ENCODE peak calls at places on chromosomes 16 and 17, in ten cellular contexts. One of them, this sample, is unnamed.

GRCh38 chr17:13266596-13266995 is 248.8 kb upstream of the ELAC2 start:
- DNase-seq in body of pancreas: no peak
- DNase-seq in tibial nerve: no peak
- DNase-seq in breast epithelium: no peak
- DNase-seq in H1: no peak
- DNase-seq in heart left ventricle: no peak
- DNase-seq in spleen: no peak
- DNase-seq in transverse colon: no peak
- DNase-seq in stomach: no peak
- DNase-seq in sigmoid colon: no peak
- DNase-seq in this sample: no peak

GRCh38 chr17:60345233-60345632 is 46.7 kb downstream of the USP32 start:
- DNase-seq in H1: no peak
- DNase-seq in spleen: no peak
- DNase-seq in sigmoid colon: no peak
- DNase-seq in heart left ventricle: no peak
- DNase-seq in stomach: no peak
- DNase-seq in body of pancreas: no peak
- DNase-seq in tibial nerve: no peak
- DNase-seq in breast epithelium: no peak
- DNase-seq in transverse colon: no peak
- DNase-seq in this sample: no peak

GRCh38 chr17:21573961-21574610 is 118.2 kb upstream of the KCNJ18 start:
- DNase-seq in heart left ventricle: peak; percentile 88
- DNase-seq in stomach: peak; percentile 54
- DNase-seq in body of pancreas: peak; percentile 58
- DNase-seq in tibial nerve: peak; percentile 23
- DNase-seq in sigmoid colon: peak; percentile 85
- DNase-seq in spleen: no peak
- DNase-seq in H1: no peak
- DNase-seq in transverse colon: peak; percentile 38
- DNase-seq in breast epithelium: no peak
- DNase-seq in this sample: no peak

GRCh38 chr17:17493249-17493985 is 2.8 kb downstream of the RASD1 start:
- DNase-seq in H1: no peak
- DNase-seq in breast epithelium: no peak
- DNase-seq in sigmoid colon: peak; percentile 60
- DNase-seq in spleen: peak; percentile 76
- DNase-seq in transverse colon: peak; percentile 59
- DNase-seq in body of pancreas: no peak
- DNase-seq in heart left ventricle: peak; percentile 46
- DNase-seq in stomach: peak; percentile 67
- DNase-seq in tibial nerve: no peak
- DNase-seq in this sample: no peak

GRCh38 chr16:1645914-1646525 is 32.1 kb upstream of the JPT2 start:
- DNase-seq in heart left ventricle: no peak
- DNase-seq in sigmoid colon: no peak
- DNase-seq in stomach: no peak
- DNase-seq in body of pancreas: no peak
- DNase-seq in spleen: no peak
- DNase-seq in H1: no peak
- DNase-seq in breast epithelium: peak; percentile 31
- DNase-seq in transverse colon: no peak
- DNase-seq in tibial nerve: no peak
- DNase-seq in this sample: peak; percentile 49

GRCh38 chr16:79595916-79596450 is 4.6 kb downstream of the MAF start:
- DNase-seq in stomach: no peak
- DNase-seq in H1: no peak
- DNase-seq in heart left ventricle: no peak
- DNase-seq in body of pancreas: no peak
- DNase-seq in breast epithelium: no peak
- DNase-seq in sigmoid colon: no peak
- DNase-seq in spleen: no peak
- DNase-seq in tibial nerve: no peak
- DNase-seq in transverse colon: no peak
- DNase-seq in this sample: no peak

GRCh38 chr17:41367426-41368075 is 2.1 kb downstream of the KRT33B start:
- DNase-seq in sigmoid colon: no peak
- DNase-seq in breast epithelium: peak; percentile 41
- DNase-seq in spleen: no peak
- DNase-seq in H1: no peak
- DNase-seq in transverse colon: no peak
- DNase-seq in stomach: no peak
- DNase-seq in heart left ventricle: no peak
- DNase-seq in tibial nerve: no peak
- DNase-seq in body of pancreas: no peak
- DNase-seq in this sample: no peak

GRCh38 chr17:7336240-7337175 is at the start of gene ACAP1:
- DNase-seq in sigmoid colon: no peak
- DNase-seq in transverse colon: peak; percentile 81
- DNase-seq in breast epithelium: no peak
- DNase-seq in stomach: peak; percentile 53
- DNase-seq in tibial nerve: no peak
- DNase-seq in body of pancreas: no peak
- DNase-seq in heart left ventricle: peak; percentile 84
- DNase-seq in H1: peak; percentile 44
- DNase-seq in spleen: peak; percentile 97
- DNase-seq in this sample: peak; percentile 83

GRCh38 chr17:57016764-57017116 is 38.8 kb downstream of the SCPEP1 start:
- DNase-seq in heart left ventricle: no peak
- DNase-seq in spleen: no peak
- DNase-seq in H1: no peak
- DNase-seq in stomach: no peak
- DNase-seq in transverse colon: no peak
- DNase-seq in tibial nerve: no peak
- DNase-seq in breast epithelium: peak; percentile 53
- DNase-seq in body of pancreas: no peak
- DNase-seq in sigmoid colon: no peak
- DNase-seq in this sample: no peak

GRCh38 chr16:83818276-83818675 is 10.5 kb downstream of the HSBP1 start:
- DNase-seq in sigmoid colon: no peak
- DNase-seq in H1: no peak
- DNase-seq in heart left ventricle: no peak
- DNase-seq in breast epithelium: no peak
- DNase-seq in stomach: no peak
- DNase-seq in spleen: no peak
- DNase-seq in transverse colon: no peak
- DNase-seq in body of pancreas: no peak
- DNase-seq in tibial nerve: no peak
- DNase-seq in this sample: no peak

GRCh38 chr17:46026045-46026814 is 27.2 kb downstream of the STH start:
- DNase-seq in breast epithelium: no peak
- DNase-seq in body of pancreas: no peak
- DNase-seq in stomach: no peak
- DNase-seq in tibial nerve: no peak
- DNase-seq in H1: no peak
- DNase-seq in sigmoid colon: no peak
- DNase-seq in spleen: peak; percentile 77
- DNase-seq in heart left ventricle: peak; percentile 65
- DNase-seq in transverse colon: peak; percentile 17
- DNase-seq in this sample: peak; percentile 38

GRCh38 chr17:8391711-8392110 is 5.9 kb downstream of the RNF222 start:
- DNase-seq in body of pancreas: no peak
- DNase-seq in breast epithelium: no peak
- DNase-seq in spleen: no peak
- DNase-seq in sigmoid colon: peak; percentile 60
- DNase-seq in heart left ventricle: no peak
- DNase-seq in stomach: no peak
- DNase-seq in H1: no peak
- DNase-seq in tibial nerve: no peak
- DNase-seq in transverse colon: no peak
- DNase-seq in this sample: no peak

GRCh38 chr16:81523387-81524115 is 78.9 kb downstream of the CMIP start:
- DNase-seq in breast epithelium: peak; percentile 69
- DNase-seq in stomach: peak; percentile 62
- DNase-seq in transverse colon: no peak
- DNase-seq in H1: no peak
- DNase-seq in spleen: peak; percentile 56
- DNase-seq in body of pancreas: peak; percentile 37
- DNase-seq in sigmoid colon: no peak
- DNase-seq in heart left ventricle: no peak
- DNase-seq in tibial nerve: no peak
- DNase-seq in this sample: no peak

GRCh38 chr16:2905241-2905987 is 6.3 kb upstream of the FLYWCH1 start:
- DNase-seq in breast epithelium: peak; percentile 100
- DNase-seq in spleen: peak; percentile 97
- DNase-seq in heart left ventricle: peak; percentile 99
- DNase-seq in transverse colon: peak; percentile 100
- DNase-seq in H1: peak; percentile 99
- DNase-seq in sigmoid colon: peak; percentile 100
- DNase-seq in body of pancreas: peak; percentile 98
- DNase-seq in tibial nerve: peak; percentile 100
- DNase-seq in stomach: peak; percentile 100
- DNase-seq in this sample: peak; percentile 98
- TF ChIP-seq POLR2A in breast epithelium: peak; percentile 58
- TF ChIP-seq POLR2A in spleen: peak; percentile 94
- TF ChIP-seq POLR2A in heart left ventricle: peak; percentile 96
- TF ChIP-seq POLR2A in transverse colon: peak; percentile 99
- TF ChIP-seq POLR2A in H1: peak; percentile 78
- TF ChIP-seq POLR2A in sigmoid colon: peak; percentile 88
- TF ChIP-seq POLR2A in body of pancreas: peak; percentile 98
- TF ChIP-seq POLR2A in tibial nerve: peak; percentile 95
- TF ChIP-seq POLR2A in stomach: peak; percentile 92
- TF ChIP-seq POLR2A in this sample: peak; percentile 98

GRCh38 chr17:78411241-78411855 is 32.9 kb downstream of the PGS1 start:
- DNase-seq in tibial nerve: no peak
- DNase-seq in stomach: no peak
- DNase-seq in H1: no peak
- DNase-seq in heart left ventricle: no peak
- DNase-seq in body of pancreas: no peak
- DNase-seq in sigmoid colon: no peak
- DNase-seq in transverse colon: peak; percentile 70
- DNase-seq in breast epithelium: no peak
- DNase-seq in spleen: peak; percentile 87
- DNase-seq in this sample: no peak

GRCh38 chr17:78415821-78416301 is 37.4 kb downstream of the PGS1 start:
- DNase-seq in tibial nerve: no peak
- DNase-seq in transverse colon: no peak
- DNase-seq in spleen: no peak
- DNase-seq in H1: no peak
- DNase-seq in stomach: no peak
- DNase-seq in heart left ventricle: no peak
- DNase-seq in body of pancreas: no peak
- DNase-seq in sigmoid colon: no peak
- DNase-seq in breast epithelium: no peak
- DNase-seq in this sample: peak; percentile 26

GRCh38 chr17:78414178-78415162 is 36.0 kb downstream of the PGS1 start:
- DNase-seq in stomach: no peak
- DNase-seq in heart left ventricle: no peak
- DNase-seq in tibial nerve: no peak
- DNase-seq in body of pancreas: no peak
- DNase-seq in H1: no peak
- DNase-seq in sigmoid colon: no peak
- DNase-seq in breast epithelium: no peak
- DNase-seq in spleen: peak; percentile 85
- DNase-seq in transverse colon: no peak
- DNase-seq in this sample: no peak

GRCh38 chr17:78409191-78409621 is 30.8 kb downstream of the PGS1 start:
- DNase-seq in sigmoid colon: no peak
- DNase-seq in breast epithelium: no peak
- DNase-seq in spleen: no peak
- DNase-seq in stomach: peak; percentile 83
- DNase-seq in tibial nerve: no peak
- DNase-seq in body of pancreas: peak; percentile 70
- DNase-seq in H1: no peak
- DNase-seq in transverse colon: peak; percentile 91
- DNase-seq in heart left ventricle: no peak
- DNase-seq in this sample: no peak

DNA sequence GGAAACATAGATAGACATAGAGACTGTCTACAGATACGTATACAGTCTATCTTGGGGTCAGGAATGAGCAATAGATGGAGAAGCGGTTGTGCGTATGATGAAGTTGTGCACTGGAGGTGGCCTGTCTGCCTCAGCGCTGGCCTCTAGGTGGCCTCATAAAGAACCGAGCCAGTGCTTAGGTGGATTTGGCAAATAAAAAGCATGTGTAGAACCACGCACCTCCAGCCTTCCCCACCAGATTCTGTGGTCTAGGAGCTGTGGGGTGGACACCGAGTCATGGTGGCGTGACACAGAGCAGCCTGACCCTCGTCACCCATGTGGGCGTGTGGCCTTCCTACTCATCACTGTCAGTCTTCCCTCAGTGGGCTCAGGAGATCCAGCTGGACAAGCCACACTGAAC is 34.0 kb downstream of the PGS1 start:
- DNase-seq in stomach: no peak
- DNase-seq in transverse colon: no peak
- DNase-seq in body of pancreas: no peak
- DNase-seq in H1: no peak
- DNase-seq in sigmoid colon: no peak
- DNase-seq in heart left ventricle: no peak
- DNase-seq in breast epithelium: no peak
- DNase-seq in tibial nerve: no peak
- DNase-seq in spleen: peak; percentile 83
- DNase-seq in this sample: peak; percentile 48
- TF ChIP-seq CTCF in stomach: no peak
- TF ChIP-seq CTCF in transverse colon: peak; percentile 27
- TF ChIP-seq CTCF in body of pancreas: no peak
- TF ChIP-seq CTCF in H1: peak; percentile 68
- TF ChIP-seq CTCF in sigmoid colon: no peak
- TF ChIP-seq CTCF in heart left ventricle: peak; percentile 12
- TF ChIP-seq CTCF in breast epithelium: no peak
- TF ChIP-seq CTCF in tibial nerve: peak; percentile 39
- TF ChIP-seq CTCF in spleen: peak; percentile 24
- TF ChIP-seq CTCF in this sample: peak; percentile 46

GRCh38 chr16:19523559-19524355 is at the start of gene CCP110:
- DNase-seq in tibial nerve: peak; percentile 93
- DNase-seq in H1: peak; percentile 69
- DNase-seq in transverse colon: peak; percentile 97
- DNase-seq in heart left ventricle: peak; percentile 98
- DNase-seq in body of pancreas: peak; percentile 96
- DNase-seq in spleen: peak; percentile 100
- DNase-seq in stomach: peak; percentile 98
- DNase-seq in sigmoid colon: peak; percentile 98
- DNase-seq in breast epithelium: peak; percentile 95
- DNase-seq in this sample: peak; percentile 96
- TF ChIP-seq POLR2A in tibial nerve: peak; percentile 76
- TF ChIP-seq POLR2A in H1: no peak
- TF ChIP-seq POLR2A in transverse colon: peak; percentile 75
- TF ChIP-seq POLR2A in heart left ventricle: no peak
- TF ChIP-seq POLR2A in body of pancreas: peak; percentile 89
- TF ChIP-seq POLR2A in spleen: peak; percentile 58
- TF ChIP-seq POLR2A in stomach: no peak
- TF ChIP-seq POLR2A in sigmoid colon: peak; percentile 61
- TF ChIP-seq POLR2A in breast epithelium: peak; percentile 64
- TF ChIP-seq POLR2A in this sample: peak; percentile 72

DNA sequence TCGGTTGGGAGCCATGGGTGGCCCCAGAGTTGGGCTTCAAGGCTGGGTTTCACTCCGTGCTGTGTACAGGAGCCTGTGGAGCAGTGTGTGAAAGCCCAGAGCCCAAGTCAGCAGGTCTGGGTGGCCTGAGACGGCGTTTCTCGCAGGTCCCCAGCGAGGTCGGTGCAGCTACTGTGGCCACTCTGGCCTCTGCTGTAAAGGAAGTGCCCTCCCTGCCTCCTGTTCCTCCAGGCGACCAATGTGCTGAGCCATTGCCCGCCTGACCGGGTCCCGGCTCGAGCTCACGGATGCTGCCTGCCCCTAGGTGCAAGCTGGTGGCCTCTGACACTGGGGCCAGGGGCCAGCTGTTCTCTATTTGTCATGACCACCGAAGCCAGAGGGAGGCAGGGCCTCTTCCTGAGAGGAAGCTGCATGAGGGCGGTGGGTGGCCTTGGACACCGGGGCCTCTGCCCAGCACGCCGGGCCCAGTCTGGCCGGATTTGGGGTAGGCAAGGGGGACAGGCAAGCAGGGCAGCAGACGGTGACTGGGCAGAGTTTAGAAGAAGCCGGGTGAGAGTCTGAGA is 170.9 kb downstream of the IRF8 start:
- DNase-seq in stomach: no peak
- DNase-seq in body of pancreas: no peak
- DNase-seq in spleen: peak; percentile 73
- DNase-seq in H1: no peak
- DNase-seq in breast epithelium: no peak
- DNase-seq in heart left ventricle: no peak
- DNase-seq in sigmoid colon: no peak
- DNase-seq in transverse colon: no peak
- DNase-seq in tibial nerve: no peak
- DNase-seq in this sample: no peak
- TF ChIP-seq CTCF in stomach: no peak
- TF ChIP-seq CTCF in body of pancreas: no peak
- TF ChIP-seq CTCF in spleen: no peak
- TF ChIP-seq CTCF in H1: no peak
- TF ChIP-seq CTCF in breast epithelium: no peak
- TF ChIP-seq CTCF in heart left ventricle: no peak
- TF ChIP-seq CTCF in sigmoid colon: no peak
- TF ChIP-seq CTCF in transverse colon: no peak
- TF ChIP-seq CTCF in tibial nerve: no peak
- TF ChIP-seq CTCF in this sample: no peak

This sample was measured in NB4.